ENCODE peak calls at places on chromosomes 3 and 15, in nine cellular contexts. F is endothelial cell of umbilical vein, T is upper lobe of left lung, Z is H1, R is HCT116, B is heart left ventricle, A is uterus, L is transverse colon, U is body of pancreas. I is an unnamed sample.

GRCh38 chr3:120497318-120497717 is 46.5 kb upstream of the FSTL1 start:
- DNase-seq in F (peak), T (no peak), Z (no peak), R (no peak), B (no peak), A (no peak), L (no peak), U (no peak), I (no peak)

GRCh38 chr3:196208942-196209695 is 2.1 kb downstream of the ZDHHC19 start:
- DNase-seq in F (no peak), T (no peak), Z (no peak), R (no peak), B (no peak), A (no peak), L (no peak), U (no peak), I (no peak)

GRCh38 chr3:146184616-146185015 is 23.6 kb upstream of the PLOD2 start:
- DNase-seq in F (no peak), T (no peak), Z (no peak), R (peak), B (no peak), A (peak), L (no peak), U (peak), I (no peak)

GRCh38 chr3:159233734-159234133 is 431.9 kb downstream of the MFSD1 start:
- DNase-seq in F (no peak), T (no peak), Z (no peak), R (no peak), B (no peak), A (no peak), L (no peak), U (no peak), I (no peak)

GRCh38 chr3:71858493-71859127 is 73.7 kb upstream of the PROK2 start:
- DNase-seq in F (no peak), T (no peak), Z (no peak), R (no peak), B (no peak), A (no peak), L (no peak), U (no peak), I (no peak)

GRCh38 chr3:27043328-27043956 is 325.7 kb downstream of the NEK10 start:
- DNase-seq in F (no peak), T (no peak), Z (no peak), R (no peak), B (no peak), A (no peak), L (no peak), U (no peak), I (no peak)

GRCh38 chr3:181868576-181868975 is 156.9 kb downstream of the SOX2 start:
- DNase-seq in F (no peak), T (no peak), Z (no peak), R (peak), B (no peak), A (no peak), L (no peak), U (no peak), I (no peak)

GRCh38 chr15:89140595-89140994 is 52.3 kb downstream of the ABHD2 start:
- DNase-seq in F (no peak), T (no peak), Z (no peak), R (no peak), B (no peak), A (no peak), L (no peak), U (no peak), I (no peak)

GRCh38 chr15:35098737-35099136 is 13.6 kb upstream of the NANOGP8 start:
- DNase-seq in F (no peak), T (no peak), Z (no peak), R (no peak), B (no peak), A (no peak), L (no peak), U (no peak), I (no peak)

GRCh38 chr3:116056280-116056679 is 389.0 kb downstream of the LSAMP start:
- DNase-seq in F (no peak), T (no peak), Z (no peak), R (no peak), B (no peak), A (no peak), L (no peak), U (no peak), I (no peak)

GRCh38 chr3:46966811-46967210 is 9.7 kb downstream of the CCDC12 start:
- DNase-seq in F (no peak), T (no peak), Z (no peak), R (no peak), B (peak), A (no peak), L (no peak), U (no peak), I (no peak)
- TF ChIP-seq POLR2A in F (no peak), T (no peak), Z (no peak), R (no peak), B (no peak), A (no peak), L (no peak), U (no peak), I (no peak)

DNA sequence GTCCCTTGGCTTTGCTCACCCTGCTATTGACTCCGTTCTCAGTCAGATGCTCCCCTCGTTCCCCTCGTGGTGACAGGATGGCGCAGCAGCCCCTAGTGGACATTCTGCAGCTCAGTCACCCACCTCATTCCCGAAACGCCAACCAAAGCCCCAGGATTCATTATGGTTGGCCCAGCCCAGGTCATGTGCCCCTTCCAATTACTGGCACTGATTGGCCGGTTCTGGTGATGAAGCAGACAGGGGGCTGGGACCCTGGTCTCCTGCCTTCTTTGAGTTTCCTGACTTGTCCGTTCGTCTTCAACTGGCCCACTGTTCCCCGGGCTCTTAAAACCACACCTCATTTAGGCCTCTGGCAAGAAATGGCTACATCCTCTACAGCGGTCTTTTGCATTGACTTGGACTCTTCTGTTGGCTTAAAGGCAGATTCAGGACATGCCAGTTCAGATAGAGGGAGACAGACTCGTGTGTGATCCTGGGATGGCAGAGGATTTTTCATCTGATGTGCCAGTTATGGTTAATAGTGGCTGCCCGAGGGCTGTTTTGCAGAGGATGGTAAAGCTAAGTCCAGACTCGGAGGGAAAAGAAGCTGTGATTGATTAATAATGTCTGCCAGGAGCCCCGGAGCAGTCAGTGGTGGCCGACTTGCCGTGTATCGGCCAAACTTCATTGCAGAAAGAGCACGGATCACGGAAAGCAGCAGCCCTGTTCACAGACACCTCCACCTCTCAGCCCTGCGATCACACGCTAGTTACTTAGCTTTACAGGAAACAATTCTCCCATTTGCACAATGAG is 37.8 kb downstream of the LSM3 start:
- DNase-seq in F (peak), T (no peak), Z (peak), R (no peak), B (peak), A (no peak), L (no peak), U (no peak), I (no peak)
- H3K4me3 ChIP-seq in F (no peak), T (peak), Z (peak), R (no peak), B (peak), A (no peak), L (no peak), U (no peak), I (no peak)

GRCh38 chr3:160398820-160399346 is at the start of gene IFT80:
- DNase-seq in F (peak), T (peak), Z (peak), R (peak), B (peak), A (peak), L (peak), U (peak), I (peak)
- TF ChIP-seq POLR2A in F (peak), T (no peak), Z (no peak), R (no peak), B (peak), A (no peak), L (no peak), U (no peak), I (peak)

DNA sequence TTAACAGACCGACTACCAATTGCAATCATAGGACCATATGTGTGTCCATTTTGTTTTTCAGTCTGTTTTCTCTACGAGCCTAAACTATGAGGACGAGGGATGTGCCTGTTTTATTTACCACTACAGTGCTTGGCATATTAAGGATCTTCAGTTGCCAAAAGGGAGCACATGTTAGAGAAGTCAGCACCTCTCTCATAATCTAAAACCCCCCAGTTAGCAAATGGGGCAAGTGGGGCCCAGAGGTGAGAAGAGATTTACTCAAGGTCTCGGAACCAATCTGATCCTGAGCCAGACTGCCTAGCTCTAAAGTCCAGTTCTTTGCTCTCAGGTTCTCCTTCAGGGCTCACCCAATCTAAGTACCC is 578 bp upstream of the PODXL2 start:
- DNase-seq in F (no peak), T (no peak), Z (no peak), R (no peak), B (no peak), A (no peak), L (no peak), U (no peak), I (no peak)
- H3K4me3 ChIP-seq in F (no peak), T (no peak), Z (no peak), R (no peak), B (no peak), A (no peak), L (no peak), U (no peak), I (no peak)

GRCh38 chr15:57373251-57373881 is 2.9 kb upstream of the CGNL1 start:
- DNase-seq in F (no peak), T (no peak), Z (no peak), R (no peak), B (no peak), A (no peak), L (no peak), U (no peak), I (no peak)

GRCh38 chr15:57376695-57377477 is 581 bp downstream of the CGNL1 start:
- DNase-seq in F (peak), T (no peak), Z (no peak), R (no peak), B (peak), A (peak), L (no peak), U (peak), I (peak)

GRCh38 chr15:57373882-57374276 is 2.4 kb upstream of the CGNL1 start:
- DNase-seq in F (no peak), T (no peak), Z (no peak), R (no peak), B (no peak), A (no peak), L (no peak), U (no peak), I (no peak)

GRCh38 chr15:57377478-57377847 is 1.2 kb downstream of the CGNL1 start:
- DNase-seq in F (peak), T (no peak), Z (no peak), R (peak), B (no peak), A (no peak), L (no peak), U (no peak), I (no peak)

GRCh38 chr15:57375827-57376694 is at the start of gene CGNL1:
- DNase-seq in F (peak), T (peak), Z (no peak), R (no peak), B (peak), A (peak), L (peak), U (peak), I (peak)
- TF ChIP-seq POLR2A in F (peak), T (no peak), Z (no peak), R (no peak), B (no peak), A (no peak), L (no peak), U (peak), I (peak)

GRCh38 chr3:122383915-122384697 is at the start of gene FAM162A:
- DNase-seq in F (peak), T (peak), Z (peak), R (peak), B (peak), A (peak), L (peak), U (peak), I (peak)

GRCh38 chr3:122377975-122378374 is 5.1 kb downstream of the MIX23 start:
- DNase-seq in F (no peak), T (no peak), Z (no peak), R (no peak), B (no peak), A (no peak), L (no peak), U (no peak), I (no peak)

GRCh38 chr3:122387709-122388108 is 3.7 kb downstream of the FAM162A start:
- DNase-seq in F (no peak), T (no peak), Z (no peak), R (no peak), B (no peak), A (no peak), L (no peak), U (no peak), I (no peak)

GRCh38 chr3:122382888-122383666 is at the start of gene MIX23:
- DNase-seq in F (peak), T (peak), Z (peak), R (peak), B (peak), A (peak), L (peak), U (peak), I (peak)
- H3K4me3 ChIP-seq in F (peak), T (peak), Z (peak), R (peak), B (peak), A (peak), L (peak), U (peak), I (peak)

DNA sequence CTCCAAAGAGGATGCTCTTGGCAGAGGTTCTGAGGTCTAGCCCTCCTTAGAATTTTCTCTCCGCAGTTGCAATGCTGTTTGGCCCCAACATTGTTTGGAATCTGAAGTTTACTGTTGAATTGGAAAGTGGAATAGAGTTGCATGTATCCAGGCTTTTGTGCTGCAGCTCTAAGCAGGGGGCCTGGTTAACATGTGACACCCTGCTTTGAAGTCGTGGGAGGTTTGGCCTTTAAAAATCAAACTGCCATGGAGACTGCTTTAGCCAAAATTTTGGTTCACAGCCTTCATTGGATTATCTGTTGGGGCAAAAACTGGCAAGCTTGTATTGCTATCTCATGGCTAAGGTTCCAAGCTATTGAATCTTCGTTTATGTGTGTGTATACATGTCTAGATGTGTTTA is 15.8 kb downstream of the CYP11A1 start:
- DNase-seq in F (no peak), T (no peak), Z (no peak), R (no peak), B (no peak), A (no peak), L (no peak), U (no peak), I (no peak)
- TF ChIP-seq POLR2A in F (no peak), T (no peak), Z (no peak), R (no peak), B (no peak), A (no peak), L (no peak), U (no peak), I (no peak)

DNA sequence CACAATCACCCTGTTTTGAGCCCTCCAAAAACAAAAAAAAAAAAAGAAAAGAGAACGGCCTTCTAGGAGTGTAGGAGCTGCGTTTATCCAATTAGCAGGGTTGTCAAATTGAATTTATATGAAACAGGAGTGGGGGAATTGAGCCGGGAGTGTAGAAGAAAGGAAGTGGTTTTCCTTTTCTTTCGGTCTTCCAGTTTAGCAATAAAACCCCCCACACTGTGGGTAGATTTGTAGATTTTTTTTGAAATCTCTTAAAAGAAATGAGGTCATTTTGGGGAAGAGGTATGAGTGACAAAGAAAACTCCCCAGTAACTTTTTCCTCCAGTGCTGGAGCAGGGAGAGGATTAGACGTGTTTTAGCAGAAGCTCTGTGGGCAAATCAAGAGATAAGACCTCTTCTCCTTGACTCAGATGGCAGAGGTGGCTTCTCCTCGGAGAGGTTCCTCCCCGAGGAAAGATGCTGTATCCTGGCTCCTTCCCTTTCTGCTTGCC is 30.8 kb downstream of the BOC start:
- DNase-seq in F (no peak), T (no peak), Z (no peak), R (no peak), B (no peak), A (peak), L (no peak), U (no peak), I (no peak)
- H3K4me3 ChIP-seq in F (no peak), T (no peak), Z (no peak), R (no peak), B (no peak), A (peak), L (no peak), U (no peak), I (peak)

DNA sequence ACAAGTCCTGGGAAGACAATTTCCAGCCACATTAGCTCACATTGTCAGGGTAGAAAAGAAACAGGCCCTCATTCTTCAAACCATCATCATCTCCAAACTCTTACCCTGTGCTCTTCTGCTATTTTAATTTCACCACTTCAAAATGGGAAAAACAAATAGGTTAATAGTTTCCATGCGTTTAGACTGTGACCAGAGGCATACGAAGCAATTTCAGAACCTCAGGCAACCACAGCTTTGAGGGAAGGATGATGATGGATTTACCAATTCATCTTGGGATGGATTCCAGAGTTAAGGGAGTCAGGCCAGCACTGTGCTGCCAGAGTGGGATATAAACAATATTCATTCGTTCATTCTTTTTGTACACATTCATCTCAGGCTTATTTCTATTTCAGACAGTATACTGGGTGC is 307.8 kb upstream of the TPRG1 start:
- DNase-seq in F (no peak), T (no peak), Z (no peak), R (no peak), B (no peak), A (no peak), L (no peak), U (no peak), I (no peak)
- TF ChIP-seq POLR2A in F (no peak), T (no peak), Z (no peak), R (no peak), B (no peak), A (no peak), L (no peak), U (no peak), I (no peak)

I was measured in ovary.